ENCODE peak calls at places on chromosomes 7 and 10, in six cellular contexts. One of them, this sample, is unnamed.

GRCh38 chr10:108662975-108663374 is 1260.3 kb downstream of the XPNPEP1 start:
- DNase-seq in GM23248: no peak
- DNase-seq in left cardiac atrium: no peak
- DNase-seq in caudate nucleus: no peak
- DNase-seq in GM12892: no peak
- DNase-seq in stimulated activated CD4-positive, alpha-beta T cell treated with anti-CD3 and anti-CD28 coated beads, Interleukin-1b, Interleukin-23, amount 100 ng/mL, for 1 hour: no peak
- DNase-seq in this sample: no peak

GRCh38 chr10:49605939-49606509 is 4.1 kb upstream of the SLC18A3 start:
- DNase-seq in caudate nucleus: no peak
- DNase-seq in GM23248: no peak
- DNase-seq in left cardiac atrium: no peak
- DNase-seq in stimulated activated CD4-positive, alpha-beta T cell treated with anti-CD3 and anti-CD28 coated beads, Interleukin-1b, Interleukin-23, amount 100 ng/mL, for 1 hour: no peak
- DNase-seq in GM12892: no peak
- DNase-seq in this sample: no peak

GRCh38 chr7:133431134-133431711 is 178.3 kb downstream of the EXOC4 start:
- DNase-seq in GM12892: no peak
- DNase-seq in stimulated activated CD4-positive, alpha-beta T cell treated with anti-CD3 and anti-CD28 coated beads, Interleukin-1b, Interleukin-23, amount 100 ng/mL, for 1 hour: no peak
- DNase-seq in caudate nucleus: no peak
- DNase-seq in left cardiac atrium: no peak
- DNase-seq in GM23248: no peak
- DNase-seq in this sample: no peak

GRCh38 chr7:18610331-18610948 is 114.9 kb downstream of the HDAC9 start:
- DNase-seq in left cardiac atrium: no peak
- DNase-seq in GM12892: no peak
- DNase-seq in caudate nucleus: no peak
- DNase-seq in stimulated activated CD4-positive, alpha-beta T cell treated with anti-CD3 and anti-CD28 coated beads, Interleukin-1b, Interleukin-23, amount 100 ng/mL, for 1 hour: no peak
- DNase-seq in GM23248: peak
- DNase-seq in this sample: no peak

GRCh38 chr7:97565665-97566064 is 166.2 kb upstream of the TAC1 start:
- DNase-seq in caudate nucleus: no peak
- DNase-seq in GM23248: no peak
- DNase-seq in GM12892: no peak
- DNase-seq in left cardiac atrium: no peak
- DNase-seq in stimulated activated CD4-positive, alpha-beta T cell treated with anti-CD3 and anti-CD28 coated beads, Interleukin-1b, Interleukin-23, amount 100 ng/mL, for 1 hour: no peak
- DNase-seq in this sample: no peak

GRCh38 chr10:43814611-43815010 is 165.9 kb upstream of the ZNF32 start:
- DNase-seq in GM23248: peak
- DNase-seq in stimulated activated CD4-positive, alpha-beta T cell treated with anti-CD3 and anti-CD28 coated beads, Interleukin-1b, Interleukin-23, amount 100 ng/mL, for 1 hour: no peak
- DNase-seq in left cardiac atrium: no peak
- DNase-seq in caudate nucleus: no peak
- DNase-seq in GM12892: no peak
- DNase-seq in this sample: no peak

GRCh38 chr7:139775829-139776266 is 1.9 kb downstream of the HIPK2 start:
- DNase-seq in caudate nucleus: peak
- DNase-seq in GM23248: peak
- DNase-seq in GM12892: peak
- DNase-seq in left cardiac atrium: peak
- DNase-seq in stimulated activated CD4-positive, alpha-beta T cell treated with anti-CD3 and anti-CD28 coated beads, Interleukin-1b, Interleukin-23, amount 100 ng/mL, for 1 hour: no peak
- DNase-seq in this sample: no peak

GRCh38 chr7:127290801-127291361 is 38.1 kb upstream of the GRM8 start:
- DNase-seq in GM12892: no peak
- DNase-seq in GM23248: peak
- DNase-seq in caudate nucleus: no peak
- DNase-seq in left cardiac atrium: no peak
- DNase-seq in stimulated activated CD4-positive, alpha-beta T cell treated with anti-CD3 and anti-CD28 coated beads, Interleukin-1b, Interleukin-23, amount 100 ng/mL, for 1 hour: no peak
- DNase-seq in this sample: no peak

GRCh38 chr7:36283711-36284130 is 105.9 kb upstream of the ANLN start:
- DNase-seq in stimulated activated CD4-positive, alpha-beta T cell treated with anti-CD3 and anti-CD28 coated beads, Interleukin-1b, Interleukin-23, amount 100 ng/mL, for 1 hour: no peak
- DNase-seq in left cardiac atrium: peak
- DNase-seq in caudate nucleus: no peak
- DNase-seq in GM23248: no peak
- DNase-seq in GM12892: no peak
- DNase-seq in this sample: peak

GRCh38 chr10:67801118-67801517 is 36.9 kb downstream of the DNAJC12 start:
- DNase-seq in left cardiac atrium: no peak
- DNase-seq in GM23248: no peak
- DNase-seq in stimulated activated CD4-positive, alpha-beta T cell treated with anti-CD3 and anti-CD28 coated beads, Interleukin-1b, Interleukin-23, amount 100 ng/mL, for 1 hour: no peak
- DNase-seq in GM12892: no peak
- DNase-seq in caudate nucleus: no peak
- DNase-seq in this sample: no peak

GRCh38 chr7:142432386-142432785 is 174.5 kb upstream of the PRSS58 start:
- DNase-seq in left cardiac atrium: no peak
- DNase-seq in GM23248: no peak
- DNase-seq in GM12892: no peak
- DNase-seq in caudate nucleus: no peak
- DNase-seq in stimulated activated CD4-positive, alpha-beta T cell treated with anti-CD3 and anti-CD28 coated beads, Interleukin-1b, Interleukin-23, amount 100 ng/mL, for 1 hour: no peak
- DNase-seq in this sample: no peak

GRCh38 chr7:43072530-43072929 is 39.9 kb upstream of the HECW1 start:
- DNase-seq in GM12892: no peak
- DNase-seq in GM23248: no peak
- DNase-seq in stimulated activated CD4-positive, alpha-beta T cell treated with anti-CD3 and anti-CD28 coated beads, Interleukin-1b, Interleukin-23, amount 100 ng/mL, for 1 hour: no peak
- DNase-seq in left cardiac atrium: no peak
- DNase-seq in caudate nucleus: no peak
- DNase-seq in this sample: no peak

GRCh38 chr10:112912441-112912911 is 37.6 kb upstream of the TCF7L2 start:
- DNase-seq in stimulated activated CD4-positive, alpha-beta T cell treated with anti-CD3 and anti-CD28 coated beads, Interleukin-1b, Interleukin-23, amount 100 ng/mL, for 1 hour: no peak
- DNase-seq in GM23248: no peak
- DNase-seq in caudate nucleus: no peak
- DNase-seq in left cardiac atrium: no peak
- DNase-seq in GM12892: no peak
- DNase-seq in this sample: no peak

GRCh38 chr7:137564677-137565076 is 221.1 kb upstream of the PTN start:
- DNase-seq in GM23248: no peak
- DNase-seq in caudate nucleus: no peak
- DNase-seq in stimulated activated CD4-positive, alpha-beta T cell treated with anti-CD3 and anti-CD28 coated beads, Interleukin-1b, Interleukin-23, amount 100 ng/mL, for 1 hour: no peak
- DNase-seq in GM12892: no peak
- DNase-seq in left cardiac atrium: no peak
- DNase-seq in this sample: no peak

GRCh38 chr7:90312745-90313144 is 8.4 kb downstream of the FAM237B start:
- DNase-seq in left cardiac atrium: no peak
- DNase-seq in stimulated activated CD4-positive, alpha-beta T cell treated with anti-CD3 and anti-CD28 coated beads, Interleukin-1b, Interleukin-23, amount 100 ng/mL, for 1 hour: no peak
- DNase-seq in GM23248: peak
- DNase-seq in caudate nucleus: no peak
- DNase-seq in GM12892: no peak
- DNase-seq in this sample: no peak

GRCh38 chr7:27251136-27251512 is 8.5 kb downstream of the EVX1 start:
- DNase-seq in stimulated activated CD4-positive, alpha-beta T cell treated with anti-CD3 and anti-CD28 coated beads, Interleukin-1b, Interleukin-23, amount 100 ng/mL, for 1 hour: no peak
- DNase-seq in left cardiac atrium: no peak
- DNase-seq in GM23248: no peak
- DNase-seq in caudate nucleus: no peak
- DNase-seq in GM12892: no peak
- DNase-seq in this sample: no peak

GRCh38 chr7:105713488-105714465 is 132.5 kb upstream of the EFCAB10 start:
- DNase-seq in GM23248: peak
- DNase-seq in left cardiac atrium: no peak
- DNase-seq in GM12892: no peak
- DNase-seq in stimulated activated CD4-positive, alpha-beta T cell treated with anti-CD3 and anti-CD28 coated beads, Interleukin-1b, Interleukin-23, amount 100 ng/mL, for 1 hour: no peak
- DNase-seq in caudate nucleus: no peak
- DNase-seq in this sample: no peak

GRCh38 chr7:143898810-143899209 is 3.2 kb downstream of the TCAF1 start:
- DNase-seq in stimulated activated CD4-positive, alpha-beta T cell treated with anti-CD3 and anti-CD28 coated beads, Interleukin-1b, Interleukin-23, amount 100 ng/mL, for 1 hour: no peak
- DNase-seq in GM23248: no peak
- DNase-seq in caudate nucleus: no peak
- DNase-seq in left cardiac atrium: no peak
- DNase-seq in GM12892: no peak
- DNase-seq in this sample: no peak

GRCh38 chr7:44765579-44766415 is 17.1 kb downstream of the ZMIZ2 start:
- DNase-seq in stimulated activated CD4-positive, alpha-beta T cell treated with anti-CD3 and anti-CD28 coated beads, Interleukin-1b, Interleukin-23, amount 100 ng/mL, for 1 hour: no peak
- DNase-seq in caudate nucleus: no peak
- DNase-seq in left cardiac atrium: no peak
- DNase-seq in GM23248: no peak
- DNase-seq in GM12892: no peak
- DNase-seq in this sample: no peak

GRCh38 chr10:115572740-115573455 is 479.7 kb downstream of the ATRNL1 start:
- DNase-seq in left cardiac atrium: no peak
- DNase-seq in GM12892: no peak
- DNase-seq in stimulated activated CD4-positive, alpha-beta T cell treated with anti-CD3 and anti-CD28 coated beads, Interleukin-1b, Interleukin-23, amount 100 ng/mL, for 1 hour: no peak
- DNase-seq in GM23248: no peak
- DNase-seq in caudate nucleus: no peak
- DNase-seq in this sample: no peak

GRCh38 chr10:70101668-70102067 is 31.0 kb downstream of the AIFM2 start:
- DNase-seq in left cardiac atrium: no peak
- DNase-seq in stimulated activated CD4-positive, alpha-beta T cell treated with anti-CD3 and anti-CD28 coated beads, Interleukin-1b, Interleukin-23, amount 100 ng/mL, for 1 hour: no peak
- DNase-seq in GM12892: no peak
- DNase-seq in GM23248: no peak
- DNase-seq in caudate nucleus: no peak
- DNase-seq in this sample: no peak

GRCh38 chr10:60096761-60097513 is 190.6 kb upstream of the CCDC6 start:
- DNase-seq in left cardiac atrium: no peak
- DNase-seq in caudate nucleus: no peak
- DNase-seq in GM23248: no peak
- DNase-seq in GM12892: no peak
- DNase-seq in stimulated activated CD4-positive, alpha-beta T cell treated with anti-CD3 and anti-CD28 coated beads, Interleukin-1b, Interleukin-23, amount 100 ng/mL, for 1 hour: no peak
- DNase-seq in this sample: no peak

This sample was measured in Right ventricle myocardium superior.